ENCODE peak calls at places on chromosome 22, in seven cellular contexts. X is sigmoid colon, B is A673, S is fibroblast of lung, Y is tibial nerve, L is AG04450, I is AG10803. W is an unnamed sample.

GRCh38 chr22:38766076-38766777 is 10.4 kb upstream of the SUN2 start:
- DNase-seq in X (peak), B (peak), S (peak), Y (peak), L (no peak), I (peak), W (peak)

GRCh38 chr22:28728621-28729313 is 12.9 kb downstream of the CHEK2 start:
- DNase-seq in X (no peak), B (no peak), S (no peak), Y (no peak), L (no peak), I (peak), W (no peak)

GRCh38 chr22:48940266-48940987 is 887.2 kb downstream of the BRD1 start:
- DNase-seq in X (peak), B (no peak), S (no peak), Y (no peak), L (no peak), I (no peak), W (no peak)

GRCh38 chr22:49983148-49984042 is 22.8 kb downstream of the PIM3 start:
- DNase-seq in X (no peak), B (no peak), S (no peak), Y (no peak), L (no peak), I (no peak), W (no peak)

GRCh38 chr22:36881504-36882245 is 20.9 kb downstream of the NCF4 start:
- DNase-seq in X (no peak), B (peak), S (no peak), Y (no peak), L (no peak), I (no peak), W (no peak)

GRCh38 chr22:26883393-26883792 is 226.0 kb downstream of the MIAT start:
- DNase-seq in X (no peak), B (no peak), S (no peak), Y (no peak), L (no peak), I (no peak), W (no peak)

GRCh38 chr22:37633693-37634504 is 5.6 kb upstream of the SH3BP1 start:
- DNase-seq in X (peak), B (peak), S (peak), Y (peak), L (peak), I (peak), W (peak)

GRCh38 chr22:23152238-23153114 is 7.2 kb downstream of the RAB36 start:
- DNase-seq in X (no peak), B (no peak), S (no peak), Y (no peak), L (no peak), I (no peak), W (no peak)

GRCh38 chr22:35023692-35024363 is 42.1 kb upstream of the ISX start:
- DNase-seq in X (no peak), B (peak), S (peak), Y (peak), L (no peak), I (peak), W (peak)

GRCh38 chr22:19661156-19661555 is 53.1 kb upstream of the SEPTIN5 start:
- DNase-seq in X (no peak), B (peak), S (no peak), Y (no peak), L (no peak), I (peak), W (no peak)

GRCh38 chr22:25420925-25421904 is 143.3 kb upstream of the GRK3 start:
- DNase-seq in X (no peak), B (no peak), S (peak), Y (no peak), L (no peak), I (no peak), W (peak)

GRCh38 chr22:30017824-30018223 is 62.4 kb upstream of the HORMAD2 start:
- DNase-seq in X (no peak), B (no peak), S (no peak), Y (no peak), L (no peak), I (no peak), W (no peak)

GRCh38 chr22:28750471-28750881 is 8.6 kb downstream of the HSCB start:
- DNase-seq in X (no peak), B (no peak), S (peak), Y (no peak), L (peak), I (peak), W (peak)

DNA sequence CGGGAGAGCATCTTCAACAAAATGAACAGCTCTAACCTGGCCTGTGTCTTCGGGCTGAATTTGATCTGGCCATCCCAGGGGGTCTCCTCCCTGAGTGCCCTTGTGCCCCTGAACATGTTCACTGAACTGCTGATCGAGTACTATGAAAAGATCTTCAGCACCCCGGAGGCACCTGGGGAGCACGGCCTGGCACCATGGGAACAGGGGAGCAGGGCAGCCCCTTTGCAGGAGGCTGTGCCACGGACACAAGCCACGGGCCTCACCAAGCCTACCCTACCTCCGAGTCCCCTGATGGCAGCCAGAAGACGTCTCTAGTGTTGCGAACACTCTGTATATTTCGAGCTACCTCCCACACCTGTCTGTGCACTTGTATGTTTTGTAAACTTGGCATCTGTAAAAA is 109.9 kb downstream of the ARHGAP8 start:
- DNase-seq in X (no peak), B (no peak), S (no peak), Y (no peak), L (no peak), I (no peak), W (no peak)
- H3K4me3 ChIP-seq in X (no peak), B (no peak), S (no peak), Y (no peak), L (no peak), I (no peak), W (no peak)

DNA sequence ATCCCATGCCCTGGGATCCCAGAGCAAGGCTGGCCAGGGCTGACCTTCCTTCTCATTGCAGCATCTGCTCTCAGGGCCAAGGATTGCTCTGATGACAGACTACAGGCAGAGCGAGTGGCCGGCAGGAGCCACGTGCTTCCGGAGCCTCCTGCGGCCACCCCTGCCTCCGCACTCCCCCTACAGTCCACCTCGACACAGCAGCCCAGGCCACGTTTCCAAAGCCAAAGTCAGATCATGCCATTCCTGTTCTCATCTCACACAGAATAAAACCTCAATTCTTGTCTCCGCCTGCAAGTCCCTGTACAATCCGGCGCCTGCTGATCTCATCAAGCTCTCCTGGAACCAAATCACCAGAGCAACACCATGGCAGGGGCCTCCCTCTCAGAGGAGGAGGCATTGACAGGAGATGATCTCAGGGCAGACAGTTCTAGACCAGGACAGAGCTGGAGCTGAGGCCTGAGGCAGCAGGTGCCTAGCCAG is 20.9 kb upstream of the UPK3A start:
- DNase-seq in X (peak), B (no peak), S (peak), Y (peak), L (peak), I (peak), W (peak)
- TF ChIP-seq CTCF in X (peak), B (no peak), S (peak), Y (peak), L (peak), I (peak), W (peak)

DNA sequence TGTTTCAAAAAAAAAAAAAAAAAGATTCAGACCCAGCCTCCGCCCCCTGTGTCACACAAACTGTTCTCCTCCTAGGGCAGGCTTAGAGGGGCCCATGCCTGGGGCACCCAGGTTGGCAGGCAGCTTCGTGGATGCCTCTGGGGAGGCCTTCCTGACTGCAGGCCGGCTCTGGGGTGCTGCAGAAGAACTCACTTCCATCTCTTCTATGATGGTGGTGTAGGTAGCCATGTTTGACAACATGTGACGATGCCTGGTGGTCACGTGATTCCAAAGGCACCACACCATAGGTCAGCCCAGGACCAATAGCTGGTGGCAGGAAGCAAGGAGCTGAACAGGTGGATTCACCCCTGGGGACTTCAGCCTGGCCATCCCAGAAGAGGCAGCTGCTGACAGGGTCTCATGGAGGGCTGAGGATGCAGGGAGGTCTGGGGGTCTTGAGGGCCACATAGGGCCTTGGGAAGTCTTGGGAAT is 24.1 kb upstream of the CELSR1 start:
- DNase-seq in X (no peak), B (peak), S (no peak), Y (no peak), L (no peak), I (no peak), W (no peak)
- H3K4me3 ChIP-seq in X (no peak), B (no peak), S (no peak), Y (no peak), L (no peak), I (no peak), W (no peak)

DNA sequence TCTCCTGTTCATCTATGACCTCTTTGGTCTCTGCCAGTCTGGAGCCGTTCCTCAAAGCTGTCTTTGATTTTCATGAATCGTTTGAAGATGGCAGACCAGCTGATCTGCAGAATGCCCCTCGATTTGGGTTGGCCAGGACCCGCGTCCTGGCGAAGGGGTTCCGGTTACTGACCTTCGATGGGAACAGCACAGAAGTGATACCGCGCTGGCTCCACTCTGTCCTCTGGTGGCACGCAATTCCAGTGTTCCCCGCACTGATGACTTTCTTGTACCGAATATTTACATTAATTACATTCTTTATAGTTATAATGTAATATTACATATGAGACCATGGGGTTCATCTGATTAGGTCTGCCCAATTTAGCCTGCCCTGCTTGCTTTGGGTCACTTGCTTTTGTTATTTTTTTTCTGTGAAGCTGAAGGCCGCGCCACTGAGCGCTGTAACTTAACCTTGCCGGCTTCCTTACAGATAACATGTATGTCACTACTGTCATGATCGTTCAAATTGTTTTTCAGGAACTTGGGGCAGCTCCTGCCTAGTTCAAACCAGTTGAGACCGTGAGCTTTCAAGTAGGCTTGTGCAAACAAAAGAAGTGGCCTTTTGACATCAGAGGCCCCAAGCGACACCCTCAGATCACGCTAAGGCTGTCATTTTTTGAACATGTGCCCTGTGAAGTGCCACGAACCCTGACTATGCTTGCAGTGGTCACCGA is 4.1 kb upstream of the USP18 start:
- DNase-seq in X (no peak), B (no peak), S (no peak), Y (no peak), L (no peak), I (no peak), W (no peak)
- TF ChIP-seq CTCF in X (no peak), B (no peak), S (no peak), Y (no peak), L (no peak), I (no peak), W (no peak)

W was measured in cardiac fibroblast.